ENCODE peak calls at places on chromosomes 5 and 9, in nine cellular contexts. W, T, X, D, K, R, Z, P and M are unnamed samples.

GRCh38 chr9:78393340-78393739 is 96.4 kb downstream of the PSAT1 start:
- DNase-seq in W (no peak), T (no peak), X (no peak), D (no peak), K (no peak), R (no peak), Z (no peak), P (no peak), M (no peak)

GRCh38 chr9:26012797-26013594 is 334.8 kb upstream of the TUSC1 start:
- DNase-seq in W (peak; percentile 63), T (no peak), X (no peak), D (no peak), K (no peak), R (peak; percentile 22), Z (no peak), P (peak; percentile 4), M (peak; percentile 15)

GRCh38 chr5:68482199-68482598 is 266.6 kb downstream of the PIK3R1 start:
- DNase-seq in W (no peak), T (no peak), X (no peak), D (no peak), K (no peak), R (no peak), Z (no peak), P (no peak), M (peak; percentile 22)

GRCh38 chr9:107896544-107896943 is 407.0 kb upstream of the KLF4 start:
- DNase-seq in W (no peak), T (no peak), X (no peak), D (no peak), K (no peak), R (no peak), Z (no peak), P (no peak), M (no peak)

GRCh38 chr5:55071413-55071812 is 31.0 kb upstream of the GZMA start:
- DNase-seq in W (no peak), T (no peak), X (no peak), D (no peak), K (no peak), R (no peak), Z (no peak), P (no peak), M (no peak)

GRCh38 chr5:42547146-42547545 is 123.9 kb downstream of the GHR start:
- DNase-seq in W (peak; percentile 2), T (no peak), X (peak; percentile 89), D (no peak), K (no peak), R (peak; percentile 71), Z (no peak), P (peak; percentile 14), M (peak; percentile 97)

GRCh38 chr9:99055384-99055783 is 49.5 kb upstream of the TGFBR1 start:
- DNase-seq in W (peak; percentile 15), T (no peak), X (no peak), D (no peak), K (no peak), R (peak; percentile 43), Z (no peak), P (no peak), M (no peak)

GRCh38 chr9:32841314-32841713 is 58.0 kb downstream of the TMEM215 start:
- DNase-seq in W (no peak), T (no peak), X (no peak), D (no peak), K (no peak), R (peak; percentile 21), Z (no peak), P (no peak), M (no peak)

GRCh38 chr5:118705931-118706330 is 282.4 kb downstream of the DTWD2 start:
- DNase-seq in W (no peak), T (no peak), X (peak; percentile 69), D (no peak), K (no peak), R (no peak), Z (no peak), P (no peak), M (no peak)

GRCh38 chr9:76866689-76867088 is 39.2 kb downstream of the PRUNE2 start:
- DNase-seq in W (peak; percentile 98), T (no peak), X (peak; percentile 73), D (no peak), K (no peak), R (peak; percentile 68), Z (no peak), P (peak; percentile 75), M (peak; percentile 96)

GRCh38 chr9:101162231-101162630 is 133.7 kb downstream of the PLPPR1 start:
- DNase-seq in W (no peak), T (no peak), X (no peak), D (no peak), K (no peak), R (no peak), Z (no peak), P (no peak), M (no peak)

GRCh38 chr5:181028032-181028819 is 11.8 kb upstream of the BTNL9 start:
- DNase-seq in W (no peak), T (no peak), X (no peak), D (no peak), K (no peak), R (no peak), Z (peak; percentile 80), P (no peak), M (no peak)

GRCh38 chr9:84788803-84789462 is 119.4 kb downstream of the NTRK2 start:
- DNase-seq in W (no peak), T (no peak), X (no peak), D (no peak), K (no peak), R (peak; percentile 45), Z (no peak), P (no peak), M (no peak)

GRCh38 chr5:110055301-110055700 is 365.6 kb downstream of the MAN2A1 start:
- DNase-seq in W (no peak), T (no peak), X (no peak), D (no peak), K (no peak), R (no peak), Z (no peak), P (no peak), M (peak; percentile 65)

GRCh38 chr5:141850183-141850768 is 27.9 kb downstream of the PCDH1 start:
- DNase-seq in W (peak; percentile 48), T (no peak), X (peak; percentile 33), D (no peak), K (peak; percentile 13), R (no peak), Z (no peak), P (peak; percentile 61), M (peak; percentile 20)

GRCh38 chr9:15416880-15417279 is 5.8 kb upstream of the SNAPC3 start:
- DNase-seq in W (peak; percentile 37), T (no peak), X (peak; percentile 66), D (peak; percentile 47), K (peak; percentile 17), R (peak; percentile 61), Z (peak; percentile 67), P (peak; percentile 84), M (peak; percentile 65)

GRCh38 chr9:23587433-23587832 is 238.6 kb downstream of the ELAVL2 start:
- DNase-seq in W (no peak), T (peak; percentile 92), X (no peak), D (no peak), K (no peak), R (peak; percentile 1), Z (no peak), P (no peak), M (no peak)

GRCh38 chr5:61659221-61659696 is 327.2 kb downstream of the ZSWIM6 start:
- DNase-seq in W (no peak), T (peak; percentile 77), X (no peak), D (peak; percentile 34), K (no peak), R (no peak), Z (peak; percentile 38), P (no peak), M (no peak)

GRCh38 chr9:136964171-136964689 is 12.2 kb downstream of the LCN12 start:
- DNase-seq in W (no peak), T (no peak), X (no peak), D (no peak), K (no peak), R (peak; percentile 33), Z (no peak), P (no peak), M (no peak)

GRCh38 chr5:90802695-90803317 is 244.2 kb downstream of the ADGRV1 start:
- DNase-seq in W (peak; percentile 27), T (no peak), X (peak; percentile 68), D (peak; percentile 35), K (no peak), R (peak; percentile 62), Z (peak; percentile 57), P (peak; percentile 71), M (peak; percentile 43)